ENCODE peak calls at places on chromosome 2, in six cellular contexts. P is heart right ventricle, Q is GM10248, S is tibial artery, G is cardiac muscle cell, N is iPS DF 6.9. C is an unnamed sample.

GRCh38 chr2:189913851-189914250 is 129.6 kb downstream of the PMS1 start:
- DNase-seq in P (no peak), Q (no peak), S (no peak), G (no peak), N (no peak), C (no peak)

GRCh38 chr2:29614295-29614830 is 307.0 kb downstream of the ALK start:
- DNase-seq in P (no peak), Q (no peak), S (no peak), G (no peak), N (no peak), C (no peak)

GRCh38 chr2:54708584-54709340 is 14.7 kb upstream of the EML6 start:
- DNase-seq in P (peak; percentile 51), Q (no peak), S (peak; percentile 51), G (peak; percentile 37), N (no peak), C (peak; percentile 17)

GRCh38 chr2:63891488-63892030 is 49.9 kb downstream of the UGP2 start:
- DNase-seq in P (no peak), Q (no peak), S (no peak), G (no peak), N (no peak), C (no peak)

GRCh38 chr2:10301946-10302478 is 692 bp upstream of the HPCAL1 start:
- DNase-seq in P (no peak), Q (no peak), S (no peak), G (no peak), N (no peak), C (no peak)

GRCh38 chr2:71299507-71299906 is 32.1 kb upstream of the ZNF638 start:
- DNase-seq in P (no peak), Q (peak; percentile 43), S (no peak), G (peak; percentile 62), N (no peak), C (no peak)

GRCh38 chr2:47265751-47266231 is 110.7 kb upstream of the STPG4 start:
- DNase-seq in P (no peak), Q (no peak), S (no peak), G (no peak), N (no peak), C (no peak)

GRCh38 chr2:168454737-168455691 is 1.1 kb upstream of the CERS6 start:
- DNase-seq in P (no peak), Q (no peak), S (no peak), G (no peak), N (no peak), C (no peak)

GRCh38 chr2:18123577-18123976 is 245.1 kb downstream of the KCNS3 start:
- DNase-seq in P (no peak), Q (no peak), S (no peak), G (no peak), N (no peak), C (no peak)

GRCh38 chr2:162073776-162074578 is at the start of gene DPP4:
- DNase-seq in P (peak; percentile 38), Q (peak; percentile 82), S (peak; percentile 21), G (no peak), N (peak; percentile 25), C (peak; percentile 57)

GRCh38 chr2:83103602-83104001 is 1355.5 kb downstream of the SUCLG1 start:
- DNase-seq in P (no peak), Q (no peak), S (no peak), G (peak; percentile 90), N (no peak), C (no peak)

GRCh38 chr2:72150157-72150960 is 2.7 kb upstream of the CYP26B1 start:
- DNase-seq in P (peak; percentile 55), Q (peak; percentile 77), S (peak; percentile 81), G (peak; percentile 83), N (no peak), C (peak; percentile 61)

GRCh38 chr2:71473346-71474035 is 20.1 kb downstream of the DYSF start:
- DNase-seq in P (no peak), Q (no peak), S (no peak), G (no peak), N (no peak), C (no peak)

GRCh38 chr2:30115141-30115980 is 31.4 kb upstream of the YPEL5 start:
- DNase-seq in P (peak; percentile 72), Q (peak; percentile 66), S (peak; percentile 85), G (peak; percentile 85), N (peak; percentile 74), C (peak; percentile 46)

GRCh38 chr2:177474904-177475474 is 82.4 kb downstream of the AGPS start:
- DNase-seq in P (no peak), Q (no peak), S (no peak), G (peak; percentile 78), N (no peak), C (no peak)

GRCh38 chr2:50529600-50530218 is 502.2 kb downstream of the NRXN1 start:
- DNase-seq in P (no peak), Q (peak; percentile 20), S (no peak), G (peak; percentile 62), N (peak; percentile 25), C (no peak)

GRCh38 chr2:167212054-167212648 is 323.9 kb downstream of the XIRP2 start:
- DNase-seq in P (no peak), Q (peak; percentile 36), S (no peak), G (peak; percentile 72), N (no peak), C (no peak)

GRCh38 chr2:9110346-9110884 is 96.2 kb upstream of the ASAP2 start:
- DNase-seq in P (no peak), Q (no peak), S (no peak), G (no peak), N (no peak), C (no peak)

GRCh38 chr2:64615206-64615763 is 38.4 kb downstream of the SERTAD2 start:
- DNase-seq in P (no peak), Q (no peak), S (no peak), G (no peak), N (no peak), C (no peak)

GRCh38 chr2:229243880-229244560 is 27.1 kb downstream of the PID1 start:
- DNase-seq in P (no peak), Q (no peak), S (no peak), G (no peak), N (no peak), C (no peak)

GRCh38 chr2:233189032-233189431 is 62.4 kb upstream of the ATG16L1 start:
- DNase-seq in P (no peak), Q (no peak), S (no peak), G (no peak), N (no peak), C (no peak)

GRCh38 chr2:122634261-122634660 is 878.8 kb downstream of the TSN start:
- DNase-seq in P (no peak), Q (no peak), S (no peak), G (peak; percentile 93), N (no peak), C (no peak)

GRCh38 chr2:106581755-106582430 is 94.7 kb downstream of the CD8B2 start:
- DNase-seq in P (peak; percentile 51), Q (peak; percentile 47), S (peak; percentile 50), G (peak; percentile 81), N (no peak), C (peak; percentile 40)

GRCh38 chr2:160596431-160596830 is 102.8 kb upstream of the RBMS1 start:
- DNase-seq in P (no peak), Q (no peak), S (no peak), G (no peak), N (no peak), C (no peak)

GRCh38 chr2:62733546-62733945 is 28.0 kb downstream of the EHBP1 start:
- DNase-seq in P (no peak), Q (no peak), S (no peak), G (no peak), N (no peak), C (no peak)

GRCh38 chr2:71897145-71897495 is 250.5 kb downstream of the CYP26B1 start:
- DNase-seq in P (peak; percentile 72), Q (no peak), S (no peak), G (no peak), N (no peak), C (no peak)

C was measured in activated naive CD4-positive, alpha-beta T cell treated with anti-CD3 and anti-CD28 coated beads, Interleukin-2, amount 50 U/mL, for 16 hours.